ENCODE peak calls at places on chromosomes 1 and 21, in five cellular contexts. H, J, O, Z and N are unnamed samples.

GRCh38 chr1:100232156-100232555 is 17.5 kb downstream of the DBT start:
- DNase-seq in H (no peak), J (no peak), O (no peak), Z (no peak), N (no peak)

GRCh38 chr1:243598433-243598832 is 251.6 kb downstream of the AKT3 start:
- DNase-seq in H (no peak), J (peak), O (no peak), Z (no peak), N (no peak)

GRCh38 chr1:97758589-97759057 is 162.2 kb downstream of the DPYD start:
- DNase-seq in H (no peak), J (no peak), O (peak), Z (no peak), N (no peak)

GRCh38 chr1:14149431-14149830 is 449.1 kb upstream of the KAZN start:
- DNase-seq in H (no peak), J (no peak), O (no peak), Z (no peak), N (no peak)

GRCh38 chr1:172616646-172617045 is 42.3 kb upstream of the FASLG start:
- DNase-seq in H (no peak), J (no peak), O (no peak), Z (no peak), N (no peak)

GRCh38 chr21:45799765-45800338 is 156.3 kb downstream of the PCBP3 start:
- DNase-seq in H (no peak), J (no peak), O (no peak), Z (no peak), N (no peak)

GRCh38 chr21:43308511-43309283 is 118.2 kb downstream of the SIK1 start:
- DNase-seq in H (no peak), J (no peak), O (no peak), Z (no peak), N (no peak)

GRCh38 chr1:2088434-2088833 is 38.2 kb downstream of the PRKCZ start:
- DNase-seq in H (no peak), J (no peak), O (peak), Z (no peak), N (no peak)

GRCh38 chr1:226870026-226870322 is 442 bp upstream of the PSEN2 start:
- DNase-seq in H (no peak), J (no peak), O (no peak), Z (no peak), N (no peak)

GRCh38 chr1:48471103-48471502 is 901 bp downstream of the SPATA6 start:
- DNase-seq in H (no peak), J (no peak), O (no peak), Z (no peak), N (no peak)

GRCh38 chr1:37515185-37516034 is 844 bp upstream of the MEAF6 start:
- DNase-seq in H (no peak), J (no peak), O (no peak), Z (no peak), N (no peak)

GRCh38 chr1:35585281-35585680 is 12.2 kb downstream of the TFAP2E start:
- DNase-seq in H (no peak), J (no peak), O (no peak), Z (no peak), N (no peak)

GRCh38 chr1:220430586-220430985 is 97.3 kb upstream of the MARK1 start:
- DNase-seq in H (no peak), J (no peak), O (no peak), Z (no peak), N (no peak)

GRCh38 chr21:43986544-43987451 is 25.3 kb upstream of the TRAPPC10 start:
- DNase-seq in H (no peak), J (no peak), O (no peak), Z (no peak), N (no peak)

GRCh38 chr1:72284398-72285073 is 2.2 kb upstream of the NEGR1 start:
- DNase-seq in H (peak), J (peak), O (peak), Z (no peak), N (no peak)

GRCh38 chr1:54407201-54407956 is 1.2 kb upstream of the SSBP3 start:
- DNase-seq in H (peak), J (peak), O (peak), Z (peak), N (peak)

GRCh38 chr1:53582211-53583020 is 123.2 kb downstream of the DMRTB1 start:
- DNase-seq in H (peak), J (no peak), O (no peak), Z (peak), N (no peak)

GRCh38 chr1:153752072-153752471 is 23.1 kb upstream of the SLC27A3 start:
- DNase-seq in H (no peak), J (no peak), O (peak), Z (no peak), N (no peak)

GRCh38 chr1:117574206-117574835 is 31.5 kb upstream of the TENT5C start:
- DNase-seq in H (no peak), J (peak), O (no peak), Z (peak), N (no peak)

GRCh38 chr21:25759573-25759972 is 24.8 kb downstream of the GABPA start:
- DNase-seq in H (no peak), J (no peak), O (no peak), Z (no peak), N (no peak)

GRCh38 chr1:67441183-67441582 is 11.0 kb upstream of the SERBP1 start:
- DNase-seq in H (peak), J (no peak), O (peak), Z (no peak), N (no peak)

GRCh38 chr1:216749219-216749618 is 26.0 kb upstream of the ESRRG start:
- DNase-seq in H (no peak), J (no peak), O (no peak), Z (no peak), N (no peak)

GRCh38 chr1:67634396-67634935 is 50.5 kb upstream of the GADD45A start:
- DNase-seq in H (no peak), J (no peak), O (no peak), Z (no peak), N (no peak)

GRCh38 chr21:32119389-32119788 is 159.5 kb downstream of the MIS18A start:
- DNase-seq in H (no peak), J (no peak), O (no peak), Z (no peak), N (no peak)

GRCh38 chr1:152410599-152410998 is 3.5 kb downstream of the CRNN start:
- DNase-seq in H (peak), J (no peak), O (no peak), Z (no peak), N (no peak)

GRCh38 chr1:156848461-156849150 is 10.3 kb downstream of the INSRR start:
- DNase-seq in H (peak), J (no peak), O (no peak), Z (no peak), N (peak)

GRCh38 chr1:31683997-31684396 is 19.8 kb downstream of the COL16A1 start:
- DNase-seq in H (no peak), J (no peak), O (no peak), Z (no peak), N (no peak)

GRCh38 chr1:60088620-60089155 is 15.1 kb upstream of the C1orf87 start:
- DNase-seq in H (no peak), J (no peak), O (peak), Z (no peak), N (no peak)

GRCh38 chr1:247121382-247121781 is 17.2 kb upstream of the ZNF669 start:
- DNase-seq in H (no peak), J (no peak), O (no peak), Z (no peak), N (no peak)

GRCh38 chr1:109634771-109635750 is 15.4 kb downstream of the AMPD2 start:
- DNase-seq in H (no peak), J (no peak), O (no peak), Z (no peak), N (no peak)

GRCh38 chr1:112877741-112878140 is 78.3 kb downstream of the SLC16A1 start:
- DNase-seq in H (no peak), J (no peak), O (no peak), Z (peak), N (no peak)

GRCh38 chr1:162217674-162218073 is 148.2 kb downstream of the NOS1AP start:
- DNase-seq in H (no peak), J (no peak), O (no peak), Z (no peak), N (no peak)

GRCh38 chr1:170661646-170662411 is 2.1 kb upstream of the PRRX1 start:
- DNase-seq in H (no peak), J (no peak), O (no peak), Z (peak), N (no peak)